ENCODE peak calls at places on chromosomes 6 and 20, in ten cellular contexts. Z is glutamatergic neuron; M is activated CD8-positive, alpha-beta memory T cell treated with anti-CD3 and anti-CD28 coated beads, Interleukin-2, amount 50 U/mL, for 48 hours; R is C1 segment of cervical spinal cord; D is colonic mucosa; C is HL-60; E is GDM1; G is progenitor cell of endocrine pancreas; X is CD4-positive, alpha-beta memory T cell; Q is brain microvascular endothelial cell. I is an unnamed sample.

GRCh38 chr6:12866422-12867029 is 150.0 kb downstream of the PHACTR1 start:
- DNase-seq in Z (no peak), M (no peak), R (no peak), D (no peak), C (no peak), E (no peak), G (no peak), X (no peak), Q (no peak), I (no peak)

GRCh38 chr6:168032383-168032760 is 34.9 kb downstream of the KIF25 start:
- DNase-seq in Z (no peak), M (no peak), R (no peak), D (peak; percentile 18), C (no peak), E (no peak), G (no peak), X (no peak), Q (peak; percentile 89), I (no peak)

GRCh38 chr20:12358006-12358654 is 440.4 kb downstream of the BTBD3 start:
- DNase-seq in Z (no peak), M (no peak), R (no peak), D (no peak), C (no peak), E (no peak), G (no peak), X (no peak), Q (no peak), I (no peak)

GRCh38 chr6:130602151-130602770 is 224.9 kb upstream of the SMLR1 start:
- DNase-seq in Z (no peak), M (no peak), R (no peak), D (no peak), C (no peak), E (peak; percentile 50), G (no peak), X (peak; percentile 40), Q (peak; percentile 96), I (no peak)

GRCh38 chr6:43705996-43706395 is 18.4 kb upstream of the MRPS18A start:
- DNase-seq in Z (no peak), M (no peak), R (no peak), D (no peak), C (peak; percentile 79), E (peak; percentile 12), G (no peak), X (no peak), Q (peak; percentile 27), I (no peak)

GRCh38 chr6:137775192-137775591 is 91.9 kb upstream of the TNFAIP3 start:
- DNase-seq in Z (no peak), M (no peak), R (no peak), D (no peak), C (no peak), E (no peak), G (no peak), X (no peak), Q (no peak), I (no peak)

GRCh38 chr20:35695978-35696377 is 3.2 kb downstream of the NFS1 start:
- DNase-seq in Z (no peak), M (peak; percentile 38), R (no peak), D (no peak), C (no peak), E (no peak), G (no peak), X (no peak), Q (no peak), I (no peak)

GRCh38 chr6:16168121-16168520 is 39.2 kb downstream of the MYLIP start:
- DNase-seq in Z (no peak), M (no peak), R (no peak), D (no peak), C (peak; percentile 37), E (no peak), G (no peak), X (no peak), Q (no peak), I (no peak)

GRCh38 chr6:3919130-3919628 is 70.0 kb downstream of the FAM50B start:
- DNase-seq in Z (no peak), M (no peak), R (no peak), D (no peak), C (no peak), E (no peak), G (no peak), X (no peak), Q (no peak), I (peak; percentile 43)

GRCh38 chr20:8990770-8991169 is 78.1 kb upstream of the PLCB4 start:
- DNase-seq in Z (no peak), M (no peak), R (no peak), D (no peak), C (no peak), E (no peak), G (no peak), X (no peak), Q (no peak), I (no peak)

GRCh38 chr6:39029156-39030011 is 19.2 kb upstream of the GLP1R start:
- DNase-seq in Z (peak; percentile 74), M (peak; percentile 82), R (no peak), D (peak; percentile 38), C (peak; percentile 29), E (no peak), G (peak; percentile 30), X (no peak), Q (peak; percentile 3), I (no peak)

GRCh38 chr20:29740601-29740950 is 1516.9 kb upstream of the DEFB115 start:
- DNase-seq in Z (no peak), M (no peak), R (no peak), D (no peak), C (no peak), E (no peak), G (no peak), X (no peak), Q (no peak), I (no peak)

GRCh38 chr20:57350086-57350710 is 857 bp upstream of the RAE1 start:
- DNase-seq in Z (no peak), M (no peak), R (no peak), D (no peak), C (no peak), E (no peak), G (no peak), X (no peak), Q (no peak), I (no peak)

GRCh38 chr6:90274481-90275030 is 22.1 kb downstream of the BACH2 start:
- DNase-seq in Z (no peak), M (peak; percentile 89), R (no peak), D (peak; percentile 25), C (no peak), E (no peak), G (no peak), X (peak; percentile 99), Q (no peak), I (no peak)

GRCh38 chr6:157505912-157506491 is 125.0 kb downstream of the ZDHHC14 start:
- DNase-seq in Z (no peak), M (no peak), R (no peak), D (no peak), C (no peak), E (no peak), G (no peak), X (no peak), Q (no peak), I (no peak)

GRCh38 chr20:48738399-48739304 is 89.1 kb downstream of the PREX1 start:
- DNase-seq in Z (no peak), M (peak; percentile 84), R (no peak), D (no peak), C (peak; percentile 75), E (no peak), G (no peak), X (peak; percentile 74), Q (no peak), I (no peak)

GRCh38 chr6:170295519-170296422 is 4.9 kb upstream of the DLL1 start:
- DNase-seq in Z (peak; percentile 78), M (peak; percentile 68), R (no peak), D (no peak), C (peak; percentile 13), E (peak; percentile 29), G (peak; percentile 56), X (no peak), Q (no peak), I (peak; percentile 18)

GRCh38 chr6:3822747-3823445 is 26.3 kb upstream of the FAM50B start:
- DNase-seq in Z (no peak), M (no peak), R (no peak), D (no peak), C (no peak), E (no peak), G (no peak), X (no peak), Q (no peak), I (no peak)

GRCh38 chr6:27901801-27902200 is 10.4 kb downstream of the OR2B2 start:
- DNase-seq in Z (no peak), M (no peak), R (no peak), D (no peak), C (no peak), E (no peak), G (no peak), X (no peak), Q (no peak), I (no peak)